ENCODE peak calls at places on chromosomes 16 and 17, in four cellular contexts. One of them, this sample, is unnamed.

GRCh38 chr16:4293822-4294457 is 21.1 kb upstream of the TFAP4 start:
- DNase-seq in IMR-90: peak; percentile 82
- DNase-seq in fibroblast of lung: peak; percentile 84
- DNase-seq in Peyer's patch: no peak
- DNase-seq in this sample: peak; percentile 81

GRCh38 chr17:78185981-78186688 is 717 bp downstream of the TK1 start:
- DNase-seq in IMR-90: no peak
- DNase-seq in fibroblast of lung: no peak
- DNase-seq in Peyer's patch: peak; percentile 72
- DNase-seq in this sample: no peak

GRCh38 chr16:22317001-22317530 is 19.9 kb downstream of the POLR3E start:
- DNase-seq in IMR-90: no peak
- DNase-seq in fibroblast of lung: no peak
- DNase-seq in Peyer's patch: peak; percentile 42
- DNase-seq in this sample: no peak

GRCh38 chr16:78277374-78277773 is 177.9 kb downstream of the WWOX start:
- DNase-seq in IMR-90: no peak
- DNase-seq in fibroblast of lung: no peak
- DNase-seq in Peyer's patch: no peak
- DNase-seq in this sample: no peak

GRCh38 chr17:2213291-2213960 is 90.2 kb downstream of the SMG6 start:
- DNase-seq in IMR-90: peak; percentile 71
- DNase-seq in fibroblast of lung: peak; percentile 76
- DNase-seq in Peyer's patch: no peak
- DNase-seq in this sample: peak; percentile 66

GRCh38 chr16:4414187-4414909 is 2.0 kb downstream of the CORO7 start:
- DNase-seq in IMR-90: no peak
- DNase-seq in fibroblast of lung: no peak
- DNase-seq in Peyer's patch: peak; percentile 87
- DNase-seq in this sample: no peak

GRCh38 chr16:57156351-57156703 is 29.5 kb downstream of the PSME3IP1 start:
- DNase-seq in IMR-90: no peak
- DNase-seq in fibroblast of lung: no peak
- DNase-seq in Peyer's patch: no peak
- DNase-seq in this sample: no peak

GRCh38 chr17:34547453-34548063 is 31.8 kb upstream of the TMEM132E start:
- DNase-seq in IMR-90: no peak
- DNase-seq in fibroblast of lung: no peak
- DNase-seq in Peyer's patch: peak; percentile 18
- DNase-seq in this sample: no peak

GRCh38 chr16:35798885-35799426 is 2339.5 kb downstream of the TP53TG3F start:
- DNase-seq in IMR-90: no peak
- DNase-seq in fibroblast of lung: no peak
- DNase-seq in Peyer's patch: no peak
- DNase-seq in this sample: no peak

GRCh38 chr17:1228752-1229353 is 41.4 kb upstream of the BHLHA9 start:
- DNase-seq in IMR-90: no peak
- DNase-seq in fibroblast of lung: no peak
- DNase-seq in Peyer's patch: no peak
- DNase-seq in this sample: no peak

GRCh38 chr17:72388765-72389473 is 268.1 kb downstream of the SOX9 start:
- DNase-seq in IMR-90: no peak
- DNase-seq in fibroblast of lung: peak; percentile 33
- DNase-seq in Peyer's patch: no peak
- DNase-seq in this sample: peak; percentile 57

GRCh38 chr17:47717845-47718621 is 15.0 kb upstream of the TBX21 start:
- DNase-seq in IMR-90: no peak
- DNase-seq in fibroblast of lung: no peak
- DNase-seq in Peyer's patch: no peak
- DNase-seq in this sample: no peak

GRCh38 chr17:66025551-66025950 is 166.4 kb downstream of the CEP112 start:
- DNase-seq in IMR-90: peak; percentile 27
- DNase-seq in fibroblast of lung: no peak
- DNase-seq in Peyer's patch: no peak
- DNase-seq in this sample: peak; percentile 16

GRCh38 chr17:66018786-66019185 is 173.1 kb downstream of the CEP112 start:
- DNase-seq in IMR-90: no peak
- DNase-seq in fibroblast of lung: no peak
- DNase-seq in Peyer's patch: no peak
- DNase-seq in this sample: no peak

GRCh38 chr17:66016231-66016630 is 175.7 kb downstream of the CEP112 start:
- DNase-seq in IMR-90: no peak
- DNase-seq in fibroblast of lung: no peak
- DNase-seq in Peyer's patch: no peak
- DNase-seq in this sample: no peak

DNA sequence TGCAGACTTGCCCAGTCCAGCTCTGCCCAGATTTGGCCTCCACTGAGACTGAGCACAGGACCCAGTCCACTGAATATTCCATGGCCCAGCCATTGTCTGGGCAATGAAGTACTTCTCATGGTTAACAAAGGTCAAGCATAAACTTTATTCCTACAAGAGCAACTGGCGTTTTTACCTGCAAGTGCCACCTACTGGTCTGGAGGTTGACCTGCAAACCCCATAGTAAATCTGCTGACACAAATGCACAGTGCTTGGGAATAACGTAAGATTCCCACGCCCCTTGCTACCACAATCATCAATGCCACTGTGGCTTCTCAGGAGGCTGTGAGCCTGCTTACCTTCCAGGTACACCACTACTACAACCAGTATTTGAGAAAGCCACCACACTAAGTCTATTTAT is 170.2 kb downstream of the CEP112 start:
- DNase-seq in IMR-90: no peak
- DNase-seq in fibroblast of lung: no peak
- DNase-seq in Peyer's patch: no peak
- DNase-seq in this sample: no peak
- TF ChIP-seq CTCF in IMR-90: no peak
- TF ChIP-seq CTCF in fibroblast of lung: no peak
- TF ChIP-seq CTCF in Peyer's patch: no peak
- TF ChIP-seq CTCF in this sample: no peak

GRCh38 chr16:11779074-11779473 is 18.0 kb downstream of the ZC3H7A start:
- DNase-seq in IMR-90: no peak
- DNase-seq in fibroblast of lung: no peak
- DNase-seq in Peyer's patch: no peak
- DNase-seq in this sample: no peak

GRCh38 chr16:11780988-11781680 is 15.9 kb downstream of the ZC3H7A start:
- DNase-seq in IMR-90: peak; percentile 34
- DNase-seq in fibroblast of lung: peak; percentile 82
- DNase-seq in Peyer's patch: no peak
- DNase-seq in this sample: no peak

GRCh38 chr16:11784048-11784780 is 12.8 kb downstream of the ZC3H7A start:
- DNase-seq in IMR-90: no peak
- DNase-seq in fibroblast of lung: no peak
- DNase-seq in Peyer's patch: no peak
- DNase-seq in this sample: no peak

GRCh38 chr16:11781773-11782172 is 15.3 kb downstream of the ZC3H7A start:
- DNase-seq in IMR-90: no peak
- DNase-seq in fibroblast of lung: peak; percentile 36
- DNase-seq in Peyer's patch: no peak
- DNase-seq in this sample: no peak

DNA sequence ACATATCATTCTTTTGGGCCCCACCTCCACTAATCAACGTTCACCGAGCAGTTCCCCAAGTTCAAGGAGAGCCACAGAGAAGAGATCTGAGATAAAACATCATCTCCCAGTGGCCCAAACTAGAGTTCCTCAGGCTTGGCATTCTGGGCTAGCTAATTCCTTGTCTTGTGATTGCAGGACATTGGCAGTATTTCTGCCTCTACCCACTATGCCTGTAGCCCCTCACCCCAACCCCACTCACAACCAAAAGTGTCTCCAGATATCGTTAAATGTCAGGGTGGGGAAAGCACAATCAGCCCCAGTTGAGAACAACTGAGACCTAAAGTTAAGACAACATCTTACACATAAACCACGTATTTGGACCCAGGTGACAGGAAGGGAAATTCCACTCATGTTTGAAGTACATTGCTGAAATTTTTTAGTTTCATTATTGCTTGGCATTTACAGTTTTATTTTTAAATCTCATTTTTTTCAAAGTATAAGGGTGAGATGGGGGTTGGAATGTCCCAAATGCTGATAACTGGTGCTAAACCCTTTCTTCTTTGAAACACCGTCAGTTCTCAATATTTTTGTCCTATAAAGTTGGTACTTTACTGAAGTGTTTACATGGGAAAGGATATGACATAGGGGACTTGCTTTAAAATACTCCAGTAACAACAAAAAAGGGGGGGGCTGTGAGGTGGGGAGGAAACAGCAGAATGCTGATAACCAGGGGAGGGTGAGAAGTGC is 13.6 kb downstream of the ZC3H7A start:
- DNase-seq in IMR-90: peak; percentile 45
- DNase-seq in fibroblast of lung: peak; percentile 15
- DNase-seq in Peyer's patch: no peak
- DNase-seq in this sample: peak; percentile 49
- H3K4me3 ChIP-seq in IMR-90: peak overlapping the region; percentile 28
- H3K4me3 ChIP-seq in fibroblast of lung: peak overlapping the region; percentile 5
- H3K4me3 ChIP-seq in Peyer's patch: peak overlapping the region; percentile 15
- H3K4me3 ChIP-seq in this sample: peak overlapping the region; percentile 5

GRCh38 chr16:85490971-85491771 is 122.0 kb upstream of the GSE1 start:
- DNase-seq in IMR-90: no peak
- DNase-seq in fibroblast of lung: no peak
- DNase-seq in Peyer's patch: peak; percentile 75
- DNase-seq in this sample: no peak
- TF ChIP-seq CTCF in IMR-90: peak; percentile 37
- TF ChIP-seq CTCF in fibroblast of lung: peak; percentile 62
- TF ChIP-seq CTCF in Peyer's patch: peak; percentile 73
- TF ChIP-seq CTCF in this sample: peak; percentile 78

GRCh38 chr16:72241930-72242329 is 70.0 kb upstream of the PMFBP1 start:
- DNase-seq in IMR-90: peak; percentile 55
- DNase-seq in fibroblast of lung: peak; percentile 66
- DNase-seq in Peyer's patch: no peak
- DNase-seq in this sample: peak; percentile 59

GRCh38 chr16:72242757-72243156 is 70.8 kb upstream of the PMFBP1 start:
- DNase-seq in IMR-90: no peak
- DNase-seq in fibroblast of lung: no peak
- DNase-seq in Peyer's patch: no peak
- DNase-seq in this sample: no peak

GRCh38 chr16:72234372-72234771 is 62.4 kb upstream of the PMFBP1 start:
- DNase-seq in IMR-90: no peak
- DNase-seq in fibroblast of lung: no peak
- DNase-seq in Peyer's patch: peak; percentile 46
- DNase-seq in this sample: no peak

GRCh38 chr16:72240949-72241348 is 69.0 kb upstream of the PMFBP1 start:
- DNase-seq in IMR-90: no peak
- DNase-seq in fibroblast of lung: no peak
- DNase-seq in Peyer's patch: no peak
- DNase-seq in this sample: no peak

DNA sequence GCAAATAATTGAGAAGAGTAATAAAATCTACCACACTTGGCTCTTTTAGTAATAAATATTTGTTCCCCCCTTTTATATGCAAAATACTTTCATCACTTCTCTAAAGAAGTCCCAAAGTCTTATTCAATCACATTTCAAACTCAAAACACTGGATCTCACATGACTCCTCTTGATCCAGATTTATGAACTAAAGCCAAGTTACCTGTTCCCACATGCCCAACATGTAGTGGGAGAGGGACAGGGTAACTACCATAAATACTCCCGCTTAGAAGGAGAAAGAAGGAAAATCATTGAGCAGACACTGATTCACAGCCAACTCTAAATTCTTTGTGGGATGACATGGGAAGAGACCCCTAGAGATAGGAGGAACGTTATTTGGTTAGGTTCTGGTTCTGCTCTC is 64.9 kb upstream of the PMFBP1 start:
- DNase-seq in IMR-90: no peak
- DNase-seq in fibroblast of lung: no peak
- DNase-seq in Peyer's patch: no peak
- DNase-seq in this sample: no peak
- H3K4me3 ChIP-seq in IMR-90: no peak overlapping the region
- H3K4me3 ChIP-seq in fibroblast of lung: no peak overlapping the region
- H3K4me3 ChIP-seq in Peyer's patch: no peak overlapping the region
- H3K4me3 ChIP-seq in this sample: no peak overlapping the region